ENCODE peak calls at places on chromosomes 5 and 9, in four cellular contexts. T is A673, P is body of pancreas, A is cardiac fibroblast. G is an unnamed sample.

GRCh38 chr9:34512131-34513078 is 10.4 kb downstream of the ENHO start:
- DNase-seq in T (no peak), P (no peak), A (no peak), G (no peak)

GRCh38 chr5:27473300-27474053 is 435.1 kb upstream of the CDH9 start:
- DNase-seq in T (peak; percentile 4), P (no peak), A (no peak), G (no peak)

GRCh38 chr5:78504726-78505431 is 143.7 kb downstream of the LHFPL2 start:
- DNase-seq in T (peak; percentile 43), P (peak; percentile 85), A (peak; percentile 100), G (no peak)

GRCh38 chr5:93022211-93022610 is 558.8 kb downstream of the NR2F1-AS1 start:
- DNase-seq in T (no peak), P (no peak), A (no peak), G (no peak)

GRCh38 chr9:22079873-22080341 is 70.8 kb upstream of the CDKN2B start:
- DNase-seq in T (no peak), P (no peak), A (peak; percentile 95), G (no peak)

GRCh38 chr9:133063500-133064231 is 1.9 kb downstream of the CEL start:
- DNase-seq in T (no peak), P (peak; percentile 60), A (no peak), G (no peak)

GRCh38 chr9:135344523-135344901 is 135.1 kb upstream of the PPP1R26 start:
- DNase-seq in T (no peak), P (no peak), A (no peak), G (no peak)

GRCh38 chr5:143501176-143501840 is 97.8 kb upstream of the NR3C1 start:
- DNase-seq in T (peak; percentile 84), P (no peak), A (no peak), G (no peak)

GRCh38 chr5:143634689-143635088 is 177.3 kb upstream of the HMHB1 start:
- DNase-seq in T (no peak), P (no peak), A (no peak), G (no peak)

GRCh38 chr5:76256116-76256889 is 146.8 kb upstream of the IQGAP2 start:
- DNase-seq in T (peak; percentile 86), P (peak; percentile 54), A (peak; percentile 74), G (peak; percentile 81)

GRCh38 chr9:131667576-131667975 is 72.3 kb downstream of the RAPGEF1 start:
- DNase-seq in T (no peak), P (no peak), A (peak; percentile 45), G (peak; percentile 19)

GRCh38 chr5:39395521-39395920 is 29.3 kb downstream of the DAB2 start:
- DNase-seq in T (no peak), P (no peak), A (peak; percentile 35), G (no peak)

GRCh38 chr9:91422832-91423711 is 560 bp downstream of the NFIL3 start:
- DNase-seq in T (peak; percentile 82), P (peak; percentile 73), A (peak; percentile 84), G (peak; percentile 72)

GRCh38 chr5:40743771-40744170 is 12.0 kb downstream of the TTC33 start:
- DNase-seq in T (no peak), P (no peak), A (peak; percentile 27), G (no peak)

GRCh38 chr5:96718635-96719077 is 56.5 kb downstream of the CAST start:
- DNase-seq in T (no peak), P (peak; percentile 39), A (no peak), G (no peak)

GRCh38 chr5:68137451-68138190 is 77.9 kb upstream of the PIK3R1 start:
- DNase-seq in T (no peak), P (no peak), A (peak; percentile 18), G (no peak)

GRCh38 chr9:121179930-121180681 is 21.6 kb downstream of the RAB14 start:
- DNase-seq in T (peak; percentile 43), P (no peak), A (no peak), G (no peak)

GRCh38 chr9:122370303-122370702 is 521 bp upstream of the PTGS1 start:
- DNase-seq in T (no peak), P (no peak), A (no peak), G (peak; percentile 71)

GRCh38 chr9:120393386-120394057 is 186.4 kb downstream of the CDK5RAP2 start:
- DNase-seq in T (no peak), P (no peak), A (peak; percentile 68), G (peak; percentile 81)

GRCh38 chr9:107750741-107751521 is 261.4 kb upstream of the KLF4 start:
- DNase-seq in T (peak; percentile 6), P (peak; percentile 53), A (peak; percentile 99), G (peak; percentile 50)

GRCh38 chr5:77292026-77292757 is 81.7 kb downstream of the PDE8B start:
- DNase-seq in T (no peak), P (no peak), A (peak; percentile 46), G (no peak)

GRCh38 chr5:64417390-64417789 is 88.4 kb upstream of the RGS7BP start:
- DNase-seq in T (peak; percentile 1), P (no peak), A (no peak), G (peak; percentile 1)

GRCh38 chr5:88690619-88691560 is 192.1 kb downstream of the MEF2C start:
- DNase-seq in T (peak; percentile 75), P (peak; percentile 73), A (peak; percentile 69), G (peak; percentile 74)

GRCh38 chr5:137190031-137190430 is 309.1 kb downstream of the SPOCK1 start:
- DNase-seq in T (no peak), P (no peak), A (no peak), G (no peak)

GRCh38 chr5:33462456-33462855 is 21.7 kb downstream of the TARS1 start:
- DNase-seq in T (no peak), P (no peak), A (no peak), G (no peak)

GRCh38 chr9:77176106-77176505 is 1.2 kb upstream of the VPS13A start:
- DNase-seq in T (no peak), P (no peak), A (no peak), G (no peak)

GRCh38 chr5:62460578-62460983 is 48.0 kb downstream of the IPO11 start:
- DNase-seq in T (peak; percentile 76), P (no peak), A (peak; percentile 73), G (peak; percentile 63)

GRCh38 chr5:173291722-173292658 is 36.2 kb downstream of the STC2 start:
- DNase-seq in T (peak; percentile 31), P (no peak), A (no peak), G (no peak)

DNA sequence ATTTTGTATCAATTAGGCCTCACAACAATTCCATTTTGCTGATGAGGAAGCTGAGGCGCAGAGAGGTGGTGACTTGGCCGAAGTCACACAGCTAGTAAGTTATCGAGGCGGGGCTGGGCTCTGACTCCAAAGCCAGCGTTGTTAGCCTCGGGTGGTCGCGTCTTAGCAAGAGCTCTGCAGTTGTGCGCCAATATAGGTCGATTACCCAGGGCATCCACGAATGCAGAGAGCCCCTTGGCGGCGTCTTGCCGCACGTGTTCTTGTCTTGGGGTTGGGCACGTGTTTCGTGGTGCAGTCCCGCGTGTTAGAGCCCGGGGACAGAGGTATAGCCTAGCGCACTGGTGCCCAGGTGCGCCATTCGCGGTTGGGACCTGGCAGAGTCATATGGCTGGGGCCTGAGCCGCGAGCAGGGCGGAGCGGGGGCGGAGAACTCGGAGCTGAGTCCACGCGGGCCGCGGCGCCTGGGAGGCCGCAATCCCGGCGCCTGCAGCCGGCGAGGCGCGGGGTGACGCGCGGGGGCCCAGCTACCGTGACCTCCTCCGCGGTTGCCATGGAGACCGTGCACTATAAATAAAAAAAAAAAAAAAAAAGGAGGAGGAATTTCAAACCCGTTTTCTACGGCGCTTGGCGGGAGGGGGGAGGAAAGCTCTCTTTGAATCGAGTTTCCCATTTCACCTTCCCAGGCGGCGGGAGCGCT is 62.4 kb downstream of the CXXC5 start:
- DNase-seq in T (peak; percentile 93), P (peak; percentile 59), A (peak; percentile 50), G (peak; percentile 49)
- H3K4me3 ChIP-seq in T (peak overlapping the region; percentile 53), P (no peak overlapping the region), A (peak overlapping the region; percentile 45), G (no peak overlapping the region)

GRCh38 chr5:90658620-90659019 is 100.0 kb downstream of the ADGRV1 start:
- DNase-seq in T (no peak), P (no peak), A (no peak), G (no peak)
- H3K4me3 ChIP-seq in T (no peak overlapping the region), P (no peak overlapping the region), A (no peak overlapping the region), G (no peak overlapping the region)

DNA sequence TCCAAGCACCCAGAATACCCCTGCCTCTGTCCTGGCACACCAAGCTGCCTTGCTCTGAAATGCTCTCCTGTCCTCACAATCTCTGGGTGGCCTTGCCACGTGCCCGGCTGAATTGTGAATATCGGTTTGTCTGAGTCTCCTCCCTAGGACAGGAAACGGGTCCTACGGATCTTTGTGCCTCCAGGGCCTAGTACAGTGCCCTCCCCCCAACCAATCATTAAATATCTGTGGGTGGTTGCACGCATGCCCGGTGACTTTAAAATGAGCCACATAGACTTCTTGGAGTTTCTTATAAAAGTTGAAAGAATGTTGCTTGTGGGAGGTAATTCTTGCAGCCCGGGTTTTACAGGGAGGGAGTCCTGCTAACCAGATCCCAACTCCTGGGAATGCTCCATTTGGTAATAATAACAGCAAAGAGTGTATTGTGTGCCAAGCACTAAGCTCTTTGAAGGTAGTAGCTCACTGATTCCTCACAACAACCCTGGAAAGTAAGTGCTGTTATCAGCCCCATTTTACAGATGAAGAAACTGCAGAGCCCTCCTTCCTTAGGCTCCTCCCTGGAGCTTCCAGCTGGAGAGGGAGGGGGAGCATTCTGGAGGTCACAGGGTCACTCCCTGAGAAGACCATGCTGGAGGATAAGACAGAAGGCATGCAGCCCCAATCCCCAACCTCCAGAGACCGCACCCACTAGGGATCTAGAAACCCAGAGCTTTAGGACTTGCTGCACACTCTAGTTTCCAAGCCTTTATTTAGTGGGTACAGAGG is 23.4 kb downstream of the URM1 start:
- DNase-seq in T (peak; percentile 37), P (no peak), A (no peak), G (no peak)
- H3K4me3 ChIP-seq in T (no peak overlapping the region), P (no peak overlapping the region), A (no peak overlapping the region), G (no peak overlapping the region)

DNA sequence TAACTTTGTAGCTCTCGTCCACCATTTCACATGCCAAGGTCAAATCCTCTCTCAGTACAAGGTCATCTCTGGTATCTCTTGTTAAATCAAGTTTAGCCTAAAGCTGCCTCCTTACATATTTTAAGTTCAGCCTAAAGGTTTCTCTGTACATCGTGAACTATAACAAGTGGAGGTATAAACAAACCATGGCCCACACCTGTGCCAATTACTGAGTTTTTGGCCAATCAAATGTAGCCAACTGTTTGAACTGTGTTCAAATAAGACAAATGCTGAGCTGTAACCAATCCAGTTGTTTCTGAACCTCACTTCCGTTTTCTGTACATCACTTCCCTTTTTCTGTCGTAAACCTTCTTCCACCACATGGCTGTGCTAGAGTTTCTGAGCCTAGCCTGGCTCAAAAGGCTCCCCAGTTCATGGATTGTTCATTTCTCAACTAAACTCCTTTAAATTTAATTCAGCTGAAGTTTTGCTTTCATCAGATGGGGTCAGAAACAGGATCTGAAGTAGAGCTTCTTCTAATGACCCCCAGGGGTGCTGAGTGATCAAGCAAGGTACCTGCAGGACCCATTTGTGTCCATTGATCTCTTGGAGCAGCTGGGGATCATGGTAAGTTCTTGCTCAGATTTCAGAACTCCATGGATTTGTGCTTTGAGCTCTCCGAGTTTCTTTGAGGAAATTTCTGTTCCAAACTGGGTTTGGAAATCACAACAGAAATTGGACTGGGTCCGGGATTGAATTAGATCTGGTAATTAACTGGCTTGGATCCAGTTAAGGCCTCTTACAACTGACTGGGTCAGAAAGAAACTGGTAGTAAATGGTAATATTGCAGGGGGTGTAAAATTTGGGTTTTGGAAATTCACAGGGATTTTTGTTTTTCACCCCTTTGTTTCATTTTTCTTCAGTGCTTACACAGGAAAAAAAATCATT is 11.0 kb upstream of the NANS start:
- DNase-seq in T (no peak), P (no peak), A (peak; percentile 47), G (peak; percentile 92)
- H3K4me3 ChIP-seq in T (no peak overlapping the region), P (no peak overlapping the region), A (peak overlapping the region; percentile 21), G (peak overlapping the region; percentile 91)

G was measured in NB4.